ENCODE peak calls at places on chromosome 4, in ten cellular contexts. R, Z, N, U, V, X, A, K, P and F are unnamed samples. For H3K4me1, the result is how much of the 10 kb centered on the place peaks cover.

GRCh38 chr4:1205641-1206298 is 33.4 kb upstream of the SPON2 start:
- DNase-seq in A (no peak), Z (peak), U (no peak), K (no peak), P (peak), X (peak), V (no peak), R (peak), N (no peak), F (peak)

GRCh38 chr4:156654410-156654809 is 317.2 kb downstream of the PDGFC start:
- DNase-seq in P (no peak), N (no peak), A (no peak), K (no peak), U (no peak), R (no peak), Z (no peak), X (no peak), V (peak), F (no peak)

GRCh38 chr4:56701644-56702043 is 20.5 kb upstream of the HOPX start:
- DNase-seq in R (no peak), K (no peak), V (no peak), Z (no peak), U (no peak), X (no peak), P (no peak), A (no peak), N (no peak), F (no peak)

GRCh38 chr4:130648570-130648969 is 1552.6 kb downstream of the C4orf33 start:
- DNase-seq in U (no peak), N (no peak), R (no peak), K (no peak), X (no peak), A (no peak), Z (no peak), V (no peak), P (no peak), F (no peak)

GRCh38 chr4:176376032-176376614 is 56.4 kb downstream of the SPCS3 start:
- DNase-seq in A (peak), P (no peak), R (no peak), U (peak), Z (no peak), N (no peak), V (peak), K (peak), X (no peak), F (no peak)

GRCh38 chr4:108937066-108937465 is 174.2 kb upstream of the ETNPPL start:
- DNase-seq in N (no peak), P (no peak), A (no peak), R (no peak), U (peak), Z (no peak), V (peak), K (no peak), X (no peak), F (no peak)

GRCh38 chr4:144267084-144267483 is 126.6 kb upstream of the GYPA start:
- DNase-seq in A (no peak), V (no peak), U (no peak), Z (no peak), R (no peak), P (no peak), K (no peak), N (no peak), X (no peak), F (no peak)

GRCh38 chr4:101187837-101188236 is 159.5 kb downstream of the PPP3CA start:
- DNase-seq in X (no peak), Z (no peak), A (peak), R (no peak), U (no peak), P (no peak), N (no peak), V (no peak), K (peak), F (no peak)

GRCh38 chr4:58192217-58192616 is 1082.0 kb upstream of the IGFBP7 start:
- DNase-seq in A (no peak), P (no peak), X (no peak), N (no peak), R (no peak), U (no peak), Z (no peak), K (no peak), V (no peak), F (no peak)

GRCh38 chr4:113684534-113685091 is 76.9 kb downstream of the CAMK2D start:
- DNase-seq in K (peak), U (peak), N (peak), R (no peak), Z (peak), P (peak), X (no peak), V (peak), A (peak), F (peak)

GRCh38 chr4:164514765-164515164 is 239.2 kb upstream of the SMIM31 start:
- DNase-seq in Z (no peak), R (no peak), N (no peak), V (no peak), U (no peak), X (no peak), A (no peak), K (no peak), P (no peak), F (no peak)

GRCh38 chr4:81164623-81165416 is 50.2 kb downstream of the PRKG2 start:
- DNase-seq in N (no peak), R (no peak), A (peak), K (peak), Z (no peak), V (peak), P (no peak), U (peak), X (no peak), F (no peak)

GRCh38 chr4:116849620-116850019 is 235.8 kb downstream of the TRAM1L1 start:
- DNase-seq in U (no peak), P (no peak), A (no peak), V (no peak), X (no peak), Z (no peak), K (no peak), N (no peak), R (no peak), F (no peak)

GRCh38 chr4:80948161-80948560 is 82.3 kb upstream of the BMP3 start:
- DNase-seq in V (no peak), X (no peak), U (no peak), A (peak), K (no peak), Z (no peak), P (no peak), N (no peak), R (no peak), F (no peak)

GRCh38 chr4:151012836-151013235 is 2.2 kb downstream of the LRBA start:
- DNase-seq in N (no peak), X (no peak), P (no peak), K (no peak), R (no peak), Z (peak), A (no peak), V (no peak), U (no peak), F (no peak)

GRCh38 chr4:78691333-78691732 is 84.8 kb upstream of the BMP2K start:
- DNase-seq in N (no peak), X (no peak), R (no peak), P (no peak), A (no peak), U (no peak), K (no peak), V (no peak), Z (no peak), F (no peak)

GRCh38 chr4:111806331-111806730 is 338.9 kb upstream of the FAM241A start:
- DNase-seq in V (no peak), X (no peak), U (no peak), K (peak), N (no peak), Z (no peak), P (no peak), A (no peak), R (no peak), F (no peak)

GRCh38 chr4:147362868-147363440 is 117.9 kb upstream of the EDNRA start:
- DNase-seq in U (peak), K (no peak), R (no peak), Z (peak), X (no peak), P (no peak), V (no peak), N (peak), A (peak), F (peak)

GRCh38 chr4:138789796-138790195 is 225.8 kb upstream of the NOCT start:
- DNase-seq in P (no peak), A (no peak), V (no peak), R (no peak), X (no peak), N (no peak), U (no peak), K (no peak), Z (no peak), F (no peak)

GRCh38 chr4:93788712-93789111 is 39.8 kb upstream of the ATOH1 start:
- DNase-seq in R (no peak), P (no peak), K (peak), X (no peak), A (peak), Z (no peak), V (no peak), N (no peak), U (peak), F (no peak)

GRCh38 chr4:107299646-107300045 is 263.5 kb upstream of the DKK2 start:
- DNase-seq in V (peak), N (no peak), R (no peak), P (no peak), A (no peak), Z (no peak), K (no peak), U (peak), X (no peak), F (no peak)

GRCh38 chr4:80043534-80043933 is 29.5 kb downstream of the ANTXR2 start:
- DNase-seq in U (peak), A (peak), V (peak), K (no peak), P (no peak), X (no peak), N (no peak), Z (no peak), R (no peak), F (no peak)

GRCh38 chr4:37802068-37802666 is 24.3 kb upstream of the PGM2 start:
- DNase-seq in Z (peak), X (no peak), R (no peak), K (peak), A (peak), U (peak), V (peak), P (no peak), N (no peak), F (peak)

GRCh38 chr4:95450294-95450693 is 98.5 kb downstream of the UNC5C start:
- DNase-seq in A (no peak), U (no peak), N (no peak), X (no peak), P (no peak), V (no peak), Z (no peak), R (no peak), K (no peak), F (no peak)

GRCh38 chr4:147786031-147786430 is 54.1 kb downstream of the ARHGAP10 start:
- DNase-seq in X (no peak), N (no peak), K (no peak), R (no peak), V (no peak), U (no peak), Z (no peak), A (no peak), P (no peak), F (no peak)

GRCh38 chr4:40299704-40300336 is 35.3 kb upstream of the CHRNA9 start:
- DNase-seq in U (no peak), X (peak), P (no peak), R (no peak), Z (no peak), A (no peak), V (no peak), N (no peak), K (peak), F (no peak)

GRCh38 chr4:48483777-48484493 is 792 bp downstream of the SLC10A4 start:
- DNase-seq in R (no peak), N (no peak), K (peak), P (no peak), X (no peak), U (no peak), V (no peak), Z (peak), A (no peak), F (no peak)

GRCh38 chr4:25212822-25213221 is 21.0 kb upstream of the PI4K2B start:
- DNase-seq in V (no peak), A (no peak), U (no peak), R (no peak), N (no peak), X (no peak), P (no peak), K (no peak), Z (no peak), F (no peak)

GRCh38 chr4:25213327-25213979 is 20.4 kb upstream of the PI4K2B start:
- DNase-seq in U (no peak), R (no peak), P (no peak), N (no peak), X (no peak), V (no peak), Z (no peak), K (no peak), A (no peak), F (no peak)

GRCh38 chr4:25209702-25210101 is 24.1 kb upstream of the PI4K2B start:
- DNase-seq in K (no peak), X (no peak), N (no peak), V (no peak), R (no peak), P (no peak), U (no peak), Z (no peak), A (no peak), F (no peak)

GRCh38 chr4:25207997-25208396 is 25.8 kb upstream of the PI4K2B start:
- DNase-seq in Z (no peak), V (no peak), K (no peak), N (no peak), U (no peak), A (no peak), R (no peak), X (no peak), P (no peak), F (no peak)

DNA sequence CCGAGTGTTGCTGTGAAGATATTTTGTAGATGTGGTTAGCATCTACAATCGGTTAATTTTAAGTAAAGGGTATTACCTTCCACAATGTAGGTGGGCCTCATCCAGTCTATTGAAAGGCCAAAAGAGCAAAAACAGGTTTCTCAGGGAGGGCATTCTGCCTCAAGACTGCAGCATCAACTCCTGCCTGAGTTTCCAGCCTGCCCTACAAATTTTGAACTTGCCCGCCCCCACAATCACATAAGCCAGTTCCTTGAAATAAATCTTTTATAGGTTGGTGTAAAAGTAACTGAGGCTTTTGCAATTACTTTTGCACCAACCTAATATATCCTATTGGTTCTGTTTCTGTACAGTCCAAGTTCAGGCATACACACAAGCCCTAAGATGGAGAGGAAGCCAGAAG is 22.1 kb upstream of the PI4K2B start:
- DNase-seq in N (no peak), R (no peak), P (no peak), A (no peak), X (no peak), U (no peak), V (no peak), Z (no peak), K (no peak), F (no peak)
- H3K4me3 ChIP-seq in N (no peak), R (no peak), P (no peak), A (no peak), X (no peak), U (no peak), V (no peak), Z (no peak), K (no peak), F (no peak)

DNA sequence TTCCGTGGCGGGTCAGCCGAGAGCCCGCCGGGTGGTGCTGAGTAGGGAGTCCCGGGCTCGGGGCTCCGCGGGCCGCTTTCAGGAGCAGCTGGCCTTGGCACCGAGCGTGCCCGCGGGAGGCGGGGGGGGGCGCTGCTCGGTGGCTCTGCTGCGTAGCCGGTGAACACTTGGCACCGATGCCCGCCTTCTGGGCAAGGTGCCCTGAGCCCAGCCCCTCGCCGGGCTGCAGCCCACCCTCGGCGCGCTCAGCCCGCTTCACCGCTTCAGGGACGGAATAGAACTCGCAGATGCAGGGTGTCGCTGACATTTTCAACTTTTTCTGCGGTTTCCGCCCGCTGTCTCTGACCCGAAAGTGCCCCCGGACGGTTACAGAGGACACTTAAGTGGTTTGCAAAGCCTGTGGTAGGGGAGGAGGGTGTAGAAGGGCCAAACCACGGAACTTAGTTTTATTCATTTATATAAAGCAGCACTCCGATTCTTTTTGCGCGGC is 659 bp downstream of the CD38 start:
- DNase-seq in A (no peak), Z (peak), K (peak), X (peak), N (no peak), P (no peak), U (no peak), V (peak), R (no peak), F (peak)
- H3K4me1 ChIP-seq in A (under half), Z (under half), K (under half), X (under half), N (under half), P (under half), U (under half), V (under half), R (under half), F (under half)

DNA sequence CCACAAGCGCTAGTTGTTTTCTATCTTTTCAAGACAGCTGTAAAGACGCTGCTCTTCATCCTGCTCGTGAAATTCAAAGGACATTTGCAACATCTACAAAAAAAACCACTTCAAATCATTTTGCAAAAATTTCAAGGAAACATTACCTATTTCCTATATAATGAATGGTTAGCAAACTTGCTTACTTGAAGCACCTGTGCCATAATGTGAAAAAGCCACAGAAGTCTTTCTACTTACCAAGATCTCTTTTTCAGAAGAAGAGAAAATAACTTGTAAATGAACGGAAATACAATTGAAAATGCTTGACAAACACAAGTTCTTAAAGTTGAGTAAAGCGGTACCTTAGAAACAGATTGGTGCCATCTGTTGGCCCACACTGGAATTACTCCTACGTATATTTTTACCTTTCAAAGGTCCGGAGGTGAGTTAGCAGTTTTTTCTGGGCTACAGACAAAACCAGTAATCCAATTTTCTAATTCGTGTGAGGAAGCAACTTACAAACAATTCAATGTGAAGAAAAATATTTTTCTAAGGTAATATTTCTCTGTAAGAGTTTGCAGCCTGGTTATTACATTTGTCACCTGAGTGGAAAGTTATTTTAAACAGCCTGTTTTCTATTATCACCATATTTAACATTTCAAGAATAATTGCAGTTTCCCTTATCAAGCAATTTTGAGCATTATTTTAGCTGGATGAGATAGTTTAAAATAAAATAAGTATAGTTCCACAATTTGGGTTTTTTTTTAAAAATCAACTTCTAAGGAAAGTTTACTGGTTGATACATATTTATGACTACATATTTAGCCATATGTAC is at the start of gene TLR6:
- DNase-seq in X (peak), U (peak), P (no peak), R (no peak), A (peak), V (no peak), N (no peak), K (peak), Z (no peak), F (peak)
- TF ChIP-seq CTCF in X (peak), U (peak), P (peak), R (peak), A (peak), V (peak), N (peak), K (peak), Z (peak), F (peak)

DNA sequence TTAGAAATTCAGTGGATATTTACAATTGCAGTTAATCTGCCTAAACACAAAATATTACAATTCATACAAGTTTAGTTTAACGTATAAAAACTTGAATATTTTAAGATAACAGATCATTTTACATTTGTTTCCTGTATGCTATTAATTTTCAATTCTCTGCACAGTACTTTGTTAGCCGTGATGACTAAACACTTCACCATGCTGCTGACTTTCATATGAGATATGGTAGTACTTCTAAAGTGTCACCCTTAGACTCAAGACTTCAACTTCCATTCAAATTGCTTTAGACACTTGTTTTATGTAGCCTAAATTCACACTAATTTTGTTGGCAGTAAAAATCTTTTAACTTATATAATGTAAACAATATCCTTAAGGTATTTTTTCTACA is 1646.4 kb upstream of the ADGRL3 start:
- DNase-seq in K (peak), Z (no peak), X (no peak), N (no peak), V (peak), U (no peak), P (no peak), A (peak), R (no peak), F (no peak)
- H3K4me3 ChIP-seq in K (peak), Z (no peak), X (no peak), N (no peak), V (peak), U (no peak), P (peak), A (no peak), R (peak), F (peak)

DNA sequence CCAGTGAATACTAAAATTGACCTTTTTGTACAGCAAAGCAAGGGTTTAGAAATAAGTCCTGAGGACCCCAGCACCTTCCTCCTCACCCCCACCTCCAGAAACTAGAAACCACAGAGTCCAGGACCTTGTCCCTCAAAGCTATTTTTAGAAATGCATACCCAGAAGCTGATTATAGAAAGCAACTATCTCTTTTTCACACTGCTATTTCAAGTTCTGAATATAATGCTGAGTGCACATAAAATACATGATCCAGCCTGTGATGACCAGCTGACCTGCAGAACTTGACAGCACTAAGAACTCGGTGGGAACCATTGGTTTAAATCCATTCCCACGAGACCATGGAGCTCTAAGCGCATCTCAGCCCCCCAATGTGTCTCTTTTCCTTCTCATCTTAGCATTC is 155.3 kb downstream of the INPP4B start:
- DNase-seq in Z (no peak), V (no peak), A (no peak), X (no peak), K (no peak), R (no peak), N (no peak), U (no peak), P (no peak), F (no peak)
- H3K4me1 ChIP-seq in Z (under half), V (under half), A (under half), X (under half), K (under half), R (under half), N (under half), U (under half), P (under half), F (under half)

DNA sequence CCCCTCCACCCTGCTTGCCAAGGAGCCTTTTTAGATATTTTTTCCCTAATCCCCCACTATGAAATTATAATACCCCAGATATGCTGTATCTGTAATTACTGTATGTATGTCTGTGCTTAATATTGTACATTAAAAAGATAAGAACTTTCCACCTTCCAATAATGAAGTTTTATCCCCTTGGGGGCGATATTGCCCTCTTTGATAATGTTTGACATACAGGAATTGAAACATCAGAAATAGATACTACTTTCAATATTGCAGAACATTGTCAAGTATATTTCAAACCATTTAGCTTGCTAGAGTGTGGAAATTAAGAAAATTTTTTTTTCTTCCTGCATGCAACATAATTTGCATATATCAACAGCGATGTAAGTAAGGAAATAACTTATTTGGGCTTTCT is 58.9 kb downstream of the NAF1 start:
- DNase-seq in N (no peak), R (no peak), K (peak), X (no peak), A (peak), P (no peak), V (peak), U (peak), Z (no peak), F (no peak)
- TF ChIP-seq CTCF in N (no peak), R (no peak), K (peak), X (no peak), A (peak), P (no peak), V (peak), U (peak), Z (peak), F (no peak)